ENCODE peak calls at places on chromosomes 7 and 10, in four cellular contexts. One of them, this sample, is unnamed.

GRCh38 chr7:2508327-2509231 is 11.0 kb upstream of the LFNG start:
- DNase-seq in heart left ventricle: peak
- DNase-seq in body of pancreas: peak
- DNase-seq in epithelial cell of proximal tubule: no peak
- DNase-seq in this sample: peak

GRCh38 chr7:158564648-158565005 is 23.0 kb downstream of the PTPRN2 start:
- DNase-seq in heart left ventricle: no peak
- DNase-seq in body of pancreas: no peak
- DNase-seq in epithelial cell of proximal tubule: no peak
- DNase-seq in this sample: no peak

GRCh38 chr7:22348379-22348778 is 8.6 kb downstream of the RAPGEF5 start:
- DNase-seq in heart left ventricle: no peak
- DNase-seq in body of pancreas: no peak
- DNase-seq in epithelial cell of proximal tubule: no peak
- DNase-seq in this sample: no peak

GRCh38 chr7:94701555-94701973 is 45.6 kb upstream of the SGCE start:
- DNase-seq in heart left ventricle: no peak
- DNase-seq in body of pancreas: peak
- DNase-seq in epithelial cell of proximal tubule: peak
- DNase-seq in this sample: no peak

GRCh38 chr7:46479680-46480079 is 558.6 kb upstream of the IGFBP3 start:
- DNase-seq in heart left ventricle: no peak
- DNase-seq in body of pancreas: no peak
- DNase-seq in epithelial cell of proximal tubule: no peak
- DNase-seq in this sample: no peak

GRCh38 chr10:131195552-131196159 is 115.9 kb downstream of the TCERG1L start:
- DNase-seq in heart left ventricle: no peak
- DNase-seq in body of pancreas: no peak
- DNase-seq in epithelial cell of proximal tubule: no peak
- DNase-seq in this sample: no peak

GRCh38 chr10:79380125-79380917 is 33.1 kb downstream of the PPIF start:
- DNase-seq in heart left ventricle: peak
- DNase-seq in body of pancreas: no peak
- DNase-seq in epithelial cell of proximal tubule: no peak
- DNase-seq in this sample: no peak

GRCh38 chr10:7559447-7559846 is 107.3 kb downstream of the ITIH5 start:
- DNase-seq in heart left ventricle: no peak
- DNase-seq in body of pancreas: no peak
- DNase-seq in epithelial cell of proximal tubule: no peak
- DNase-seq in this sample: no peak

GRCh38 chr7:132472463-132473120 is 103.7 kb downstream of the PLXNA4 start:
- DNase-seq in heart left ventricle: peak
- DNase-seq in body of pancreas: peak
- DNase-seq in epithelial cell of proximal tubule: no peak
- DNase-seq in this sample: no peak

GRCh38 chr10:29734980-29735627 is 100.3 kb upstream of the SVIL start:
- DNase-seq in heart left ventricle: peak
- DNase-seq in body of pancreas: peak
- DNase-seq in epithelial cell of proximal tubule: no peak
- DNase-seq in this sample: peak

GRCh38 chr10:82778908-82779307 is 903.9 kb downstream of the NRG3 start:
- DNase-seq in heart left ventricle: no peak
- DNase-seq in body of pancreas: no peak
- DNase-seq in epithelial cell of proximal tubule: no peak
- DNase-seq in this sample: no peak

GRCh38 chr7:55280031-55280454 is 85.1 kb upstream of the LANCL2 start:
- DNase-seq in heart left ventricle: peak
- DNase-seq in body of pancreas: peak
- DNase-seq in epithelial cell of proximal tubule: no peak
- DNase-seq in this sample: peak

GRCh38 chr10:63264852-63265617 is 131.9 kb downstream of the NRBF2 start:
- DNase-seq in heart left ventricle: no peak
- DNase-seq in body of pancreas: peak
- DNase-seq in epithelial cell of proximal tubule: no peak
- DNase-seq in this sample: peak

GRCh38 chr10:61882621-61883375 is 18.7 kb upstream of the ARID5B start:
- DNase-seq in heart left ventricle: no peak
- DNase-seq in body of pancreas: no peak
- DNase-seq in epithelial cell of proximal tubule: no peak
- DNase-seq in this sample: no peak

GRCh38 chr10:104559935-104560334 is 81.2 kb upstream of the SORCS3 start:
- DNase-seq in heart left ventricle: no peak
- DNase-seq in body of pancreas: no peak
- DNase-seq in epithelial cell of proximal tubule: no peak
- DNase-seq in this sample: no peak

GRCh38 chr10:77849039-77849664 is 77.4 kb downstream of the DLG5 start:
- DNase-seq in heart left ventricle: no peak
- DNase-seq in body of pancreas: no peak
- DNase-seq in epithelial cell of proximal tubule: no peak
- DNase-seq in this sample: no peak

GRCh38 chr10:92523639-92524038 is 50.3 kb downstream of the IDE start:
- DNase-seq in heart left ventricle: no peak
- DNase-seq in body of pancreas: peak
- DNase-seq in epithelial cell of proximal tubule: no peak
- DNase-seq in this sample: no peak

GRCh38 chr7:6705959-6706665 is 635 bp downstream of the ZNF12 start:
- DNase-seq in heart left ventricle: peak
- DNase-seq in body of pancreas: peak
- DNase-seq in epithelial cell of proximal tubule: no peak
- DNase-seq in this sample: peak

GRCh38 chr10:124719213-124719851 is 24.8 kb downstream of the FAM53B start:
- DNase-seq in heart left ventricle: peak
- DNase-seq in body of pancreas: peak
- DNase-seq in epithelial cell of proximal tubule: no peak
- DNase-seq in this sample: peak
- TF ChIP-seq CTCF in heart left ventricle: peak
- TF ChIP-seq CTCF in body of pancreas: no peak
- TF ChIP-seq CTCF in epithelial cell of proximal tubule: peak
- TF ChIP-seq CTCF in this sample: peak

GRCh38 chr10:24762966-24763623 is 39.4 kb upstream of the ARHGAP21 start:
- DNase-seq in heart left ventricle: no peak
- DNase-seq in body of pancreas: peak
- DNase-seq in epithelial cell of proximal tubule: peak
- DNase-seq in this sample: no peak
- H3K4me3 ChIP-seq in heart left ventricle: no peak
- H3K4me3 ChIP-seq in body of pancreas: no peak
- H3K4me3 ChIP-seq in epithelial cell of proximal tubule: no peak
- H3K4me3 ChIP-seq in this sample: no peak

GRCh38 chr7:602341-603141 is 82.9 kb upstream of the PDGFA start:
- DNase-seq in heart left ventricle: no peak
- DNase-seq in body of pancreas: peak
- DNase-seq in epithelial cell of proximal tubule: no peak
- DNase-seq in this sample: no peak
- TF ChIP-seq CTCF in heart left ventricle: no peak
- TF ChIP-seq CTCF in body of pancreas: no peak
- TF ChIP-seq CTCF in epithelial cell of proximal tubule: no peak
- TF ChIP-seq CTCF in this sample: no peak

DNA sequence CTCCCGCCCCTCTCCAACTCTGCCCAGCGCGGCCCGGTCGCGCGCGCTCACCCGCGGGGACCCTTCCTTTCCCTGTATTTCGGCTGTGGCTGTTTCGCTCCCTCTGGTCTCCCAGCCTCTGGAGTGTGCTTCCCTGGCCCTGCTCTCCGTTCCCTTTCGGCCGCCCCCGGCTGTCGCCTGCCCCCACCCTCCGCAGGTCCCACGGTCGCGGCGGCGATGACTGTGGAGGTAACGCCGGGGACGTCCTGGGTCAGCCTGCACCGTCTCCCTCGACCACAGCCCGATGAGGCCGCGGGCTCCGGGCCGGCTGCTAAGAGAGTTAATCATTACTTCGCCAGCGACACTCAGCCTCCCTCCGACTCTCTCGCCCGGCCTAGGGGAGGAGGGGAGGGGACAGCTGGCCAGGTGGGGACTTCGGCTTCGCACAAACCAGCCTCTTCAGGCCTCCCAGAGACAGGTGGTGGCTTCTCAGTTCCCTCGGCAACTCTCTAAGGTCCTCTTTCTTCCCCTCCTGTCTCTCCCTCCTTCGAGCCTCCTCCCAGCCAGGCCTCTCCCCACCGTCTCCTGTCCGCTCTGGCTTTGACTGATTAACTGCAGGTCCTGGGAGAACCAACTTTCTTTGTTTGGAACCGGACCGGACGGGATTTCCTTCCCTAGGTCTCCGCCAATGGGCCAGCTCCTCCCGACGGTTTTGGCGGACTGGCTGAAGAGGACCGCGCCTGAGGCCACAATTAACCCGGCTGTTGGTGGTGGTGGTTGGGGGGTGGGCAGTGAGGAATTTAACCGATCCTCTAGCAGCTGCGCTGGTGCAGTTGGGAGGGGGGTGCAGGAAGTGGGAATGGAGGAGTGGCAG is 5.6 kb upstream of the PAX2 start:
- DNase-seq in heart left ventricle: no peak
- DNase-seq in body of pancreas: peak
- DNase-seq in epithelial cell of proximal tubule: no peak
- DNase-seq in this sample: no peak
- H3K4me3 ChIP-seq in heart left ventricle: no peak
- H3K4me3 ChIP-seq in body of pancreas: no peak
- H3K4me3 ChIP-seq in epithelial cell of proximal tubule: peak
- H3K4me3 ChIP-seq in this sample: no peak

GRCh38 chr10:53453196-53453595 is 680.6 kb upstream of the MBL2 start:
- DNase-seq in heart left ventricle: no peak
- DNase-seq in body of pancreas: no peak
- DNase-seq in epithelial cell of proximal tubule: no peak
- DNase-seq in this sample: no peak
- TF ChIP-seq CTCF in heart left ventricle: no peak
- TF ChIP-seq CTCF in body of pancreas: no peak
- TF ChIP-seq CTCF in epithelial cell of proximal tubule: peak
- TF ChIP-seq CTCF in this sample: peak

This sample was measured in MM.1S.